ENCODE peak calls at places on chromosomes 1 and 21, in seven cellular contexts. X, P, S, N, K, W and Z are unnamed samples. For H3K4me1, the result is how much of the 10 kb centered on the place peaks cover.

GRCh38 chr1:29096255-29096896 is 27.3 kb downstream of the TMEM200B start:
- DNase-seq in S (no peak), X (no peak), N (no peak), P (no peak), K (no peak), W (no peak), Z (no peak)

GRCh38 chr1:241532173-241532553 is at the start of gene KMO:
- DNase-seq in S (peak), X (no peak), N (no peak), W (no peak), P (no peak), K (no peak), Z (no peak)

GRCh38 chr21:45995686-45996179 is 14.2 kb downstream of the COL6A1 start:
- DNase-seq in P (no peak), W (peak), N (peak), K (no peak), S (no peak), X (peak), Z (no peak)

GRCh38 chr1:78483903-78484302 is 6.9 kb upstream of the PTGFR start:
- DNase-seq in K (no peak), S (no peak), P (no peak), X (no peak), N (no peak), W (no peak), Z (no peak)

GRCh38 chr1:11157867-11158266 is 31.3 kb upstream of the ANGPTL7 start:
- DNase-seq in W (no peak), K (no peak), X (no peak), P (no peak), N (no peak), S (no peak), Z (no peak)

GRCh38 chr1:213678348-213678747 is 309.4 kb upstream of the PROX1 start:
- DNase-seq in K (no peak), W (no peak), N (no peak), P (no peak), X (no peak), S (no peak), Z (peak)

GRCh38 chr1:229287257-229287656 is 16.3 kb downstream of the RAB4A start:
- DNase-seq in N (no peak), W (no peak), P (no peak), K (no peak), X (no peak), S (no peak), Z (peak)

GRCh38 chr1:198892065-198892464 is 253.2 kb downstream of the PTPRC start:
- DNase-seq in S (no peak), X (no peak), P (no peak), N (no peak), W (no peak), K (no peak), Z (no peak)

GRCh38 chr1:93346472-93346991 is 825 bp downstream of the DR1 start:
- DNase-seq in K (no peak), X (peak), N (no peak), P (peak), S (peak), W (no peak), Z (no peak)

GRCh38 chr1:64691631-64692030 is 53.2 kb upstream of the RAVER2 start:
- DNase-seq in K (no peak), N (no peak), W (no peak), S (no peak), P (no peak), X (no peak), Z (no peak)

GRCh38 chr1:29682918-29683314 is 446.6 kb downstream of the PTPRU start:
- DNase-seq in X (no peak), P (no peak), W (peak), S (no peak), K (no peak), N (peak), Z (no peak)

GRCh38 chr21:44735821-44736220 is 24.4 kb upstream of the TSPEAR start:
- DNase-seq in N (no peak), K (no peak), W (peak), X (no peak), P (no peak), S (no peak), Z (no peak)

GRCh38 chr1:225817611-225818061 is 7.7 kb downstream of the EPHX1 start:
- DNase-seq in X (peak), N (peak), W (no peak), P (peak), K (no peak), S (peak), Z (no peak)

GRCh38 chr1:32201011-32201855 is 838 bp downstream of the CCDC28B start:
- DNase-seq in P (no peak), K (no peak), N (peak), X (peak), S (peak), W (peak), Z (peak)

GRCh38 chr1:203063287-203063686 is 22.5 kb downstream of the MYOG start:
- DNase-seq in K (no peak), N (no peak), X (no peak), S (no peak), W (no peak), P (no peak), Z (no peak)

GRCh38 chr1:64295566-64295965 is 92.1 kb downstream of the UBE2U start:
- DNase-seq in P (no peak), K (no peak), X (no peak), S (no peak), N (no peak), W (no peak), Z (no peak)

GRCh38 chr1:5998051-5998905 is 6.1 kb upstream of the NPHP4 start:
- DNase-seq in N (no peak), X (no peak), W (peak), S (no peak), K (no peak), P (no peak), Z (no peak)

GRCh38 chr1:164662462-164662861 is 103.5 kb downstream of the PBX1 start:
- DNase-seq in K (no peak), S (no peak), W (no peak), N (no peak), P (no peak), X (no peak), Z (no peak)

GRCh38 chr21:33202464-33203363 is 27.0 kb upstream of the IFNAR2 start:
- DNase-seq in S (no peak), P (no peak), K (no peak), N (no peak), W (no peak), X (no peak), Z (peak)

GRCh38 chr1:8985915-8986813 is 40.1 kb downstream of the SLC2A7 start:
- DNase-seq in S (no peak), P (peak), W (no peak), X (peak), N (peak), K (peak), Z (no peak)

GRCh38 chr1:5637171-5637570 is 355.1 kb downstream of the NPHP4 start:
- DNase-seq in X (peak), P (no peak), W (no peak), K (no peak), N (peak), S (peak), Z (no peak)

GRCh38 chr1:188270497-188270896 is 1441.7 kb downstream of the PLA2G4A start:
- DNase-seq in X (no peak), K (no peak), S (no peak), W (no peak), P (no peak), N (no peak), Z (no peak)

GRCh38 chr1:151047591-151047924 is at the start of gene C1orf56:
- DNase-seq in P (peak), N (peak), S (peak), W (no peak), X (peak), K (no peak), Z (peak)

GRCh38 chr1:53687426-53687825 is 51.5 kb downstream of the GLIS1 start:
- DNase-seq in X (no peak), K (no peak), W (no peak), N (no peak), P (no peak), S (no peak), Z (no peak)

GRCh38 chr21:23017989-23018388 is 2019.8 kb downstream of the NCAM2 start:
- DNase-seq in S (no peak), K (no peak), P (no peak), N (no peak), W (no peak), X (no peak), Z (no peak)

GRCh38 chr1:234544094-234544579 is 65.2 kb upstream of the TARBP1 start:
- DNase-seq in S (peak), W (no peak), N (peak), K (peak), P (peak), X (peak), Z (no peak)

GRCh38 chr1:237228421-237228820 is 186.4 kb downstream of the RYR2 start:
- DNase-seq in P (no peak), S (no peak), W (no peak), N (no peak), X (no peak), K (no peak), Z (no peak)

GRCh38 chr1:89311757-89312156 is 39.1 kb upstream of the GBP5 start:
- DNase-seq in S (no peak), P (no peak), N (no peak), X (no peak), W (no peak), K (no peak), Z (no peak)

DNA sequence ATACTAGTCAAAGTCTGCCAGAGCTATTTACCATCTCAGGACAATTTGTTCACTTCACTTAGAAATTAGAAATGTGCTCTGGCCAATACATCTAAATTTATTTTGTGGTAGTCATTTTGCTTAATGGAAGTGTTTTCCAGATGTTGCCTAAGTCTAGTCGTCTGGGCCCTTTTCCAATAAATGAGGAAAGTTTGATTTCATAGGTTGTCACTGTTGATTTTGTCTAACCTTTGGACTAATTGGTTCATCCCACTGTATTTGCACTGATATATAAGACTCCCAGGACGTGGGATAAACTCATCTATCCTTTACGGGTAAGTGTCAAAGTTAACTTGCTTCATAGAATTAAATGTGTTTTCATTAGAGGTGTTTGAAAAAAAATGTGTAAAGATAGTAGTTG is 79.1 kb downstream of the TPR start:
- DNase-seq in P (peak), K (no peak), X (no peak), S (no peak), N (no peak), W (no peak), Z (no peak)
- H3K4me1 ChIP-seq in P (under half), K (under half), X (under half), S (under half), N (under half), W (under half), Z (under half)

DNA sequence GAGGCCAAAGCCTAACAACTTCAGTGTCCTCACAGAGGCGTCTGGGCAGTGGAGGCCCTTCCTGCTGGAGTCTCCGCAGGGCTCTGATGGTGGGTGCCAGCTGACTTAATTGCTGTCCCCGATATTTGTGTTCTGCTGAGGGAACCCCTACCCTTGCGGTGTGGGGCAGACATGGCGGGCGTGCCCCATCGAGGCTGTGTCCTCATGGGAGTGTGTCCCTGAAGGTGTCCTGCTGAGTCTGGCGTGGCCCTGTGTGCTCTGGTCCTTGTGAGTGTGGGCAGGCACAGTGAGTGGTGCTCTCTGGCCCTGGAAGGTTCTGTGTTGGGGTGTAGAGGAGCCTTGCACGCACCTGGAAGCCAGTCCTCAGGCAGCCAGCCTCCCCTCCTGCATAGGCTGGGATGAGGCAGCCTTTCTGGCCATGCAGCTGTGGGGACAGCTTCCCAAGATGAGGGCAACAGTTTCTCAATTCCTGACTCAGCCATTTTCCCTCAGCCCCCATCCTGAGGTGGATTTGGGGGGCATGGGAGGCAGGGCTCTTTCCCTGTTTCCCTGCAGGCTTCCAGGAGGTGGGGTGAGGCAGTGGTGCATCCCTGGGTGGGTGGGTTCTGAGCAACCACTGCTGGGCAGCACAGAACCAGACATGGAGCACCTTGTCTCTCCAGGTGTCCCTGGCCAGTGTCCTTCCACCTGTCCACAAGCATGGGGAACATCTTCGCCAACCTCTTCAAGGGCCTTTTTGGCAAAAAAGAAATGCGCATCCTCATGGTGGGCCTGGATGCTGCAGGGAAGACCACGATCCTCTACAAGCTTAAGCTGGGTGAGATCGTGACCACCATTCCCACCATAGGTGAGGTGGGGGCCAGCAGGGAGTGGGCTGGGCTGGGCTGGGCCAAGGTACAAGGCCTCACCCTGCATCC is 6.5 kb downstream of the C1orf35 start:
- DNase-seq in S (no peak), X (no peak), W (peak), K (no peak), N (no peak), P (no peak), Z (no peak)
- TF ChIP-seq POLR2AphosphoS5 in S (peak), X (no peak), W (no peak), K (no peak), N (no peak), P (no peak), Z (no peak)

GRCh38 chr1:14661220-14661619 is 62.7 kb downstream of the KAZN start:
- DNase-seq in P (no peak), N (no peak), K (no peak), X (no peak), S (no peak), W (no peak), Z (no peak)

GRCh38 chr1:14658642-14659041 is 60.2 kb downstream of the KAZN start:
- DNase-seq in W (no peak), N (no peak), K (no peak), S (no peak), P (no peak), X (no peak), Z (no peak)

GRCh38 chr1:14662116-14662515 is 63.6 kb downstream of the KAZN start:
- DNase-seq in X (no peak), P (no peak), N (no peak), S (no peak), K (no peak), W (no peak), Z (no peak)

GRCh38 chr1:14660795-14661194 is 62.3 kb downstream of the KAZN start:
- DNase-seq in X (no peak), N (no peak), W (no peak), S (no peak), K (no peak), P (no peak), Z (no peak)

DNA sequence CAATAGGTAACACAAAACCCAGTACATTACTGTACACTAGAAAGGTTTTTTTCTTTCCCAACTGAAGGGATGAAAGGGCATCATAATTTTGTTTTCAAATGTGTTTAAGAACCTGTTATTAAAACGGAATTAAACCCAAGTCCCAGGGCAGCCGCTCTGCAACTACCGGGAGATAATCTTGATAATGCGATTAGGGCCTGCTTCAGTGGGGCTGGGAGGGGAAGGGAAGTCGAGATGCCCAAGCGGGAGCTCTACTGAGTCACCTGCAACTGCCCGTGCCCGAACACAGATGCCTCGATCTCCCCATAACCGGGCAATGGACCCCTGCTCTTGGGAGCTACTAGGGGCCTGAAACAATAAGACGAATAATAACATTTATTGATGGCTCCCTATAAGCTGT is 61.4 kb downstream of the KAZN start:
- DNase-seq in P (no peak), S (no peak), W (no peak), N (no peak), K (no peak), X (no peak), Z (no peak)
- H3K4me1 ChIP-seq in P (under half), S (under half), W (under half), N (under half), K (under half), X (under half), Z (under half)

DNA sequence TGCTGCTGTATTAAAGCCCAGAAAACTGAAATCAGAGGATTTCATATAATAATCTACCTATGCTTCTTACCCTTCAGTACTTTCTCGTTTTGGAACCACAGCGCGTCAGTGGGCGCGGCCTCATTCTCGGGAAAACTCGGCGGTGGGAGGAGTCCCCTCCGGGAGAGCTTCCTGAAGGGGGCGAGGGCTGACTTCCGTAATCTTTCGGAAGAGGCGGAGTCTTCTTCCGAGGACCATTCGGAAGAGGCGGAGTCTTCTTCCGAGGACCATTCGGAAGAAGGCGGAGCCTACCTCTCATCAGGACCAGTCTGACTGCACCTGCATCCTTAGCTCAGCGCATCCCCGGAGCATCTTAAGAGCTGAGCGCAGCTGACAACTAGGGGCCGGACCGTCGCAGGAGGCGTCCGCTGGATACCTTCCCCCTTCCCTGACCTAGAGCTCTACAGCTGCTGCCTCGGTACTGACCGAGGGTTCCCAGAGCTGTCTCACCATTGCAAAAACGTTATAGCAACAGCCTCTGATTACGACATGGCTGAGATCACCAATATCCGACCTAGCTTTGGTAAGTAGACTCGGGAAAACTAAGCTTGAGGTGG is at the start of gene SYT11:
- DNase-seq in X (peak), W (peak), K (peak), S (peak), N (peak), P (peak), Z (peak)
- TF ChIP-seq POLR2AphosphoS5 in X (no peak), W (no peak), K (no peak), S (no peak), N (peak), P (peak), Z (peak)

GRCh38 chr21:39634507-39634906 is 21.8 kb downstream of the B3GALT5 start:
- DNase-seq in W (no peak), S (no peak), N (no peak), P (no peak), X (no peak), K (no peak), Z (peak)
- H3K4me1 ChIP-seq in W (under half), S (under half), N (under half), P (under half), X (under half), K (under half), Z (under half)

DNA sequence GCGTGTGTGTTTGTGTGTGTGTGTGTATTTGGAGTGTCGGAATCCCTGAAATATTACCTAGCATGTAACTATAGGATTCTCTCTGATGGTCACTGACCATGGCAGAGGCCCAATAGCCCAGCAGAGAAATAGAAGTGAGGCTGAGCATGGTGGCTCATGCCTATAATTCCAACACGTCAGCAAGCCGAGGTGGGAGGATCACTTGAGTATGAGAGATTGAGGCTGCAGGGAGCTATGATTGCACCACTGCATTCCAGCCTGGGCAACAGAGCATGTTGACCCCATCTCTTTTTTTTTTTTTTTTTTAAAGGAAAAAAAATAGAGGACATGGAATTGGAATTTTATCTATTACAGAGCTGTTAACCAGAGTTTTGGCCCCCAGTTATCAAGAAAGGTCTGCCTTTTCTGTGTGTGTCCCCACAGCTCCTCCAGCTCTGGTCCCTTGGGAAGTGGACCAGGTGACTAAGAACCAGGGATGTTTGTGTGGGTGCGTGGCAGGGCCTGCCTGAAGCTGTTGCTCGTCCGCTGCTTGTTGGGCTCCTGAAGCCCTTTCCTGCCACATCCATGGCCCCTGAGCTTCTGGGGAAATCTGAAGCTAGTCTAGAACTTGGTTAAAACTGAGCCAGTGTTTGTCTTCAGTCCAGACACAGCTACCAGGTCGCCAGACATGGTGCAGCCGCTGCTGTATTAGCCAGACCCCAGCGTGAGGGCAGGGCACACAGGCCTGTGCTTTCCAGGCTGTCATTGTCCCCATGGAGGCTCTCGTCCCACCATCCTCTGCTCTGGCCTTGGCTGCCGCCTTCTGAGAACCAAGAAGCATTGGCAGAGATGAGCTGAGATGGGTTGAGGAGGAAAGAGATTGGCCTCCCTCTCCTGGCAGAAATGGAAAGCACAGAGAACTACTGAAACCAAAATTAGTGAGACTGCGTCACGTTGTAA is 25.5 kb downstream of the CAPN9 start:
- DNase-seq in S (peak), X (no peak), P (peak), W (no peak), N (peak), K (no peak), Z (no peak)
- TF ChIP-seq POLR2AphosphoS5 in S (no peak), X (no peak), P (no peak), W (no peak), N (no peak), K (no peak), Z (no peak)

DNA sequence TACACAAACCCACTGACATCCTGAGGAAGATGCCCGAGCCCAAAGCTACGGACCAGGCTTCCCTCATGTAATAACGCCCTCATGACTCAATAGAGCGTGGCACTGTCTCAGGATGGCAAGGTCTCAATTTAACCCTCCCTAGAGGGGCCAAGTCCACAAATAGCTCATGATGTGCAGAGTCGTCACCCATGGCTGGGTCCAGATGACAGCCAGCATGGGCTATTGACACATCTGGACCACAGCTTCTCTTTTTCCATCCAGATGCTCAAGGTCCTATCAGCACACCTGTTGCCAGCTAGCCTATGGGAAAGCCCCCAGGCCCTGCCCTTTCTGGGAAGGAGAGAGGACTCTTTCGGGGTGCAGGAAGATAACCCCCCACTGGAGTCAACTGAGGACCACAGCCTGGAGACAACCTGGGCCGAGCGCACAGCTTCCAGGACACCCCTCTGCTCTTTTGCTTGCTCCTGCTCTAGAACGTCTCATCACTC is 2.8 kb downstream of the LAPTM5 start:
- DNase-seq in K (no peak), X (no peak), S (no peak), W (no peak), P (no peak), N (no peak), Z (no peak)
- H3K4me1 ChIP-seq in K (under half), X (under half), S (half or more), W (under half), P (under half), N (under half), Z (under half)